ENCODE peak calls at places on chromosome 12, in four cellular contexts. S, Q, K and C are unnamed samples.

GRCh38 chr12:72271741-72272661 is at the start of gene TRHDE:
- DNase-seq in S (no peak), Q (no peak), K (no peak), C (no peak)

GRCh38 chr12:121774968-121775474 is 18.5 kb downstream of the RHOF start:
- DNase-seq in S (no peak), Q (no peak), K (no peak), C (no peak)

GRCh38 chr12:99067171-99067785 is 422.2 kb downstream of the APAF1 start:
- DNase-seq in S (no peak), Q (no peak), K (no peak), C (no peak)

GRCh38 chr12:89968151-89968699 is 259.6 kb upstream of the ATP2B1 start:
- DNase-seq in S (no peak), Q (no peak), K (no peak), C (no peak)

GRCh38 chr12:106865685-106866084 is 90.0 kb upstream of the TMEM263 start:
- DNase-seq in S (no peak), Q (no peak), K (no peak), C (no peak)

GRCh38 chr12:132484891-132485441 is 5.0 kb upstream of the FBRSL1 start:
- DNase-seq in S (no peak), Q (no peak), K (no peak), C (no peak)

GRCh38 chr12:69985656-69986055 is 160.6 kb downstream of the MYRFL start:
- DNase-seq in S (peak), Q (peak), K (no peak), C (peak)

GRCh38 chr12:4164591-4165558 is 108.7 kb upstream of the CCND2 start:
- DNase-seq in S (no peak), Q (peak), K (no peak), C (no peak)

GRCh38 chr12:6295187-6295811 is 15.2 kb upstream of the PLEKHG6 start:
- DNase-seq in S (peak), Q (no peak), K (no peak), C (peak)

GRCh38 chr12:2806700-2807099 is 5.8 kb upstream of the ITFG2 start:
- DNase-seq in S (no peak), Q (no peak), K (no peak), C (no peak)

GRCh38 chr12:31773867-31774266 is 45.0 kb upstream of the AMN1 start:
- DNase-seq in S (no peak), Q (no peak), K (peak), C (no peak)

GRCh38 chr12:93846936-93847516 is 169.9 kb downstream of the CRADD start:
- DNase-seq in S (no peak), Q (no peak), K (no peak), C (no peak)

GRCh38 chr12:49827351-49828099 is 688 bp downstream of the NCKAP5L start:
- DNase-seq in S (peak), Q (no peak), K (no peak), C (no peak)

GRCh38 chr12:77861317-77861716 is 30.6 kb downstream of the NAV3 start:
- DNase-seq in S (no peak), Q (no peak), K (no peak), C (no peak)

GRCh38 chr12:100632445-100632892 is 59.0 kb downstream of the GAS2L3 start:
- DNase-seq in S (no peak), Q (no peak), K (peak), C (no peak)

GRCh38 chr12:27733052-27733656 is 22.5 kb downstream of the MRPS35 start:
- DNase-seq in S (peak), Q (no peak), K (no peak), C (no peak)

GRCh38 chr12:67546718-67547117 is 101.8 kb upstream of the DYRK2 start:
- DNase-seq in S (no peak), Q (no peak), K (no peak), C (no peak)

GRCh38 chr12:76908303-76909017 is 29.6 kb upstream of the CSRP2 start:
- DNase-seq in S (no peak), Q (no peak), K (no peak), C (no peak)

GRCh38 chr12:113328368-113328889 is 6.5 kb downstream of the SLC8B1 start:
- DNase-seq in S (no peak), Q (no peak), K (no peak), C (no peak)

GRCh38 chr12:68222336-68222735 is 3.3 kb downstream of the IL26 start:
- DNase-seq in S (no peak), Q (no peak), K (no peak), C (no peak)

GRCh38 chr12:66883545-66883944 is 204.7 kb upstream of the GRIP1 start:
- DNase-seq in S (no peak), Q (no peak), K (no peak), C (no peak)

GRCh38 chr12:107400686-107401447 is 284.7 kb upstream of the PWP1 start:
- DNase-seq in S (no peak), Q (no peak), K (no peak), C (no peak)

GRCh38 chr12:123010681-123011080 is 30.2 kb downstream of the ARL6IP4 start:
- DNase-seq in S (no peak), Q (no peak), K (no peak), C (no peak)

GRCh38 chr12:24823808-24824515 is 124.9 kb downstream of the BCAT1 start:
- DNase-seq in S (no peak), Q (no peak), K (peak), C (no peak)

GRCh38 chr12:107159384-107159900 is 66.1 kb upstream of the CRY1 start:
- DNase-seq in S (no peak), Q (no peak), K (no peak), C (peak)

GRCh38 chr12:17301544-17301943 is 695.6 kb upstream of the LMO3 start:
- DNase-seq in S (no peak), Q (peak), K (no peak), C (no peak)

GRCh38 chr12:108734200-108734906 is 3.0 kb upstream of the CORO1C start:
- DNase-seq in S (peak), Q (no peak), K (peak), C (peak)

GRCh38 chr12:125744201-125744600 is 679.0 kb downstream of the AACS start:
- DNase-seq in S (no peak), Q (no peak), K (no peak), C (no peak)

GRCh38 chr12:74847169-74847568 is 309.5 kb downstream of the ATXN7L3B start:
- DNase-seq in S (no peak), Q (no peak), K (no peak), C (no peak)

GRCh38 chr12:74849801-74850200 is 312.2 kb downstream of the ATXN7L3B start:
- DNase-seq in S (no peak), Q (no peak), K (no peak), C (no peak)

GRCh38 chr12:74846116-74846515 is 308.5 kb downstream of the ATXN7L3B start:
- DNase-seq in S (no peak), Q (no peak), K (no peak), C (no peak)
- TF ChIP-seq EGR1 in S (no peak), Q (no peak), K (no peak), C (no peak)

GRCh38 chr12:95437565-95437964 is 36.4 kb upstream of the METAP2 start:
- DNase-seq in S (no peak), Q (no peak), K (no peak), C (no peak)

GRCh38 chr12:95439578-95440230 is 34.2 kb upstream of the METAP2 start:
- DNase-seq in S (no peak), Q (no peak), K (no peak), C (no peak)

GRCh38 chr12:95435355-95435754 is 38.6 kb upstream of the METAP2 start:
- DNase-seq in S (no peak), Q (no peak), K (no peak), C (no peak)

GRCh38 chr12:95443458-95443857 is 30.5 kb upstream of the METAP2 start:
- DNase-seq in S (peak), Q (peak), K (no peak), C (no peak)

GRCh38 chr12:95440401-95440800 is 33.6 kb upstream of the METAP2 start:
- DNase-seq in S (peak), Q (no peak), K (no peak), C (no peak)
- TF ChIP-seq EGR1 in S (no peak), Q (no peak), K (no peak), C (no peak)

GRCh38 chr12:114901316-114901715 is 217.3 kb upstream of the TBX3 start:
- DNase-seq in S (no peak), Q (no peak), K (no peak), C (no peak)
- TF ChIP-seq EGR1 in S (no peak), Q (no peak), K (no peak), C (no peak)

DNA sequence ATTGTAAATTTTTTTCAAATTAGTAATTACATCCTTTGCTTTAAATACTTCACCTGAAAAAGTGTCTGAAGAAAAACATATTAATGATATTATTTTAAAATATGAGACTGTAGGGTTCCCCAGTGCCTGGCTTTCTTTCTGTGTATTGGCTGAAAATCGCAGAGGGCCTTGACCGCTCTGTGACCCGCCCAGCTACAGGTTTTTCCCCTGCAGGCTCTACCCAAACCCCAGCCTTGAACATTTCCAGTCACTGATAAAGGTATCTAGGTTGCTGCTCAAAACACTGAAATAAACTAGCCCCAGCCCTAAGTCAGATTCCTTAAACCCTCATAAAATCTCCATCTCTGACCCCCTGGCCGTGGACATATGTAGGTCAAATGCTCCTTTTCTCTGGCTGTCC is 11.9 kb downstream of the KLRG1 start:
- DNase-seq in S (peak), Q (no peak), K (no peak), C (no peak)
- TF ChIP-seq EGR1 in S (no peak), Q (no peak), K (no peak), C (no peak)

GRCh38 chr12:130831876-130832405 is 7.1 kb downstream of the STX2 start:
- DNase-seq in S (peak), Q (no peak), K (no peak), C (no peak)

GRCh38 chr12:130830246-130830551 is 8.9 kb downstream of the STX2 start:
- DNase-seq in S (peak), Q (no peak), K (no peak), C (no peak)

GRCh38 chr12:130835011-130835410 is 4.0 kb downstream of the STX2 start:
- DNase-seq in S (peak), Q (no peak), K (no peak), C (no peak)

GRCh38 chr12:130831246-130831645 is 7.8 kb downstream of the STX2 start:
- DNase-seq in S (no peak), Q (no peak), K (no peak), C (no peak)

GRCh38 chr12:130832561-130833209 is 6.4 kb downstream of the STX2 start:
- DNase-seq in S (peak), Q (no peak), K (no peak), C (no peak)
- TF ChIP-seq EGR1 in S (peak), Q (no peak), K (no peak), C (no peak)

DNA sequence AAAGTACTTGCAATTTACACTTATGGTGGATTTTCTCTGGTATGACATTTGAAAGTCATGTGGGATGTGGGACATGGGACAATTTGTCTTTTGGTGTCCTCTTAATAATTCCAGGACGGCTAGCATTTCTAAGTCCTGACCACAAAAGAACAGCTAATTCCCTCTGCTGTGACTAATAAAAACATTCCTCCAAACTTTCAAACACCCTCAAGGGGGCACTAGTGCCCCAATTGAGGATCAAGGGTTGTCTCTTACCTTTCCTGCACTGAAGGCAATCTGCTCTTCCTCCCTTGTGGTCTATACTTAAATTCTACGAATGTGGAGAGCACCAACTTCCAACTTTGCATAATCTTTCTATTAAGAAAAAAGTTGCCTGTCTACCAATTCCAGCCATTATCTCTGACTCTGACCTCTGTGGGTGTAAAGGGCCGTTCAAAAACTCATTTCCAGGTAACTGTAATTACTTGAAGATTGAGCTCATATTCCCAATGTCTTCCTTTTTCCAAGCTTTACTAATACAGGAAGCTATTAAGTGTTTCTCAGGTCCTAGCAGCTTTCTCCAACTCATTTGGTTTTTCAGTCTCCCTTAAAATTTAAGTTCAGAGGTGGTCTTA is 210.2 kb downstream of the PTPRO start:
- DNase-seq in S (peak), Q (peak), K (peak), C (peak)
- TF ChIP-seq EGR1 in S (no peak), Q (no peak), K (no peak), C (no peak)

GRCh38 chr12:104604995-104605675 is 148.4 kb downstream of the CHST11 start:
- DNase-seq in S (no peak), Q (no peak), K (no peak), C (peak)
- TF ChIP-seq EGR1 in S (no peak), Q (no peak), K (no peak), C (peak)

DNA sequence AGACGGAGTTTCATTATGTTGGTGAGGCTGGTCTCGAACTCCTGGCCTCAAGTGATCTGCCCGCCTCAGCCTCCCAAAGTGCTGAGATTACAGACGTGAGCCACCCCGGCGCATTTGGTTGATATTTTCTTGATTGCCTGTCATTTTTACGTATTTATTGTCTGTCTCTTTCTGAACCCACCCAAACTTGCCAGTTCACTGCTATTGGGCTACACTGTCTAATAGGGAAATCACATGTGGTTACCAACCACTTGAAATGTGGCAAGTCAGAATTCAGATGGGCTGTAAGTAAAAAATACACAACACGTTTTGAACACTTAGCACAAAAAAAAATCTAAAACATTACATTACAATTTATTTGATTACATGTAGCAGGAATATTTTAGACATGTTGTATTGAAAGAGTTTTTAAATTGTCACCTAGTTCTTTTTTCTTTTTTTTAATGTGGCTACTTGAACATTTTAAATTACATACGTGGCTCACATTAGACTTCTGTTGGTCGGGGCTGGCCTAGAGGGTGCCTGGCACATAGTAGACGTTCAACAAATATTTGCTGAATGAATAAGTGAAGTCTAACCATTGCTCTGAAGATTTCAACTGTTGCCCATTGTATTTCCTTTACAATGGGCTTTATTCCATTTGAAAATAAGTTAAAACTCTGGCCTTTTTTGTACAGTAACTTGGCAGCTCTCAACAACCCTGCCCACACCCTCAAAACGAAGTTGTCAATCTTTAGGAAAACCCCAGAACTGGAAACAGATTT is 1.9 kb downstream of the WSB2 start:
- DNase-seq in S (no peak), Q (no peak), K (no peak), C (no peak)
- TF ChIP-seq EGR1 in S (no peak), Q (no peak), K (no peak), C (no peak)

GRCh38 chr12:55074771-55075170 is 51.4 kb upstream of the OR9K2 start:
- DNase-seq in S (no peak), Q (no peak), K (no peak), C (no peak)

GRCh38 chr12:55073043-55074022 is 52.9 kb upstream of the OR9K2 start:
- DNase-seq in S (peak), Q (no peak), K (peak), C (peak)

GRCh38 chr12:55067701-55068100 is 47.9 kb downstream of the NEUROD4 start:
- DNase-seq in S (no peak), Q (no peak), K (no peak), C (no peak)

GRCh38 chr12:55068416-55069010 is 48.7 kb downstream of the NEUROD4 start:
- DNase-seq in S (peak), Q (no peak), K (no peak), C (peak)

DNA sequence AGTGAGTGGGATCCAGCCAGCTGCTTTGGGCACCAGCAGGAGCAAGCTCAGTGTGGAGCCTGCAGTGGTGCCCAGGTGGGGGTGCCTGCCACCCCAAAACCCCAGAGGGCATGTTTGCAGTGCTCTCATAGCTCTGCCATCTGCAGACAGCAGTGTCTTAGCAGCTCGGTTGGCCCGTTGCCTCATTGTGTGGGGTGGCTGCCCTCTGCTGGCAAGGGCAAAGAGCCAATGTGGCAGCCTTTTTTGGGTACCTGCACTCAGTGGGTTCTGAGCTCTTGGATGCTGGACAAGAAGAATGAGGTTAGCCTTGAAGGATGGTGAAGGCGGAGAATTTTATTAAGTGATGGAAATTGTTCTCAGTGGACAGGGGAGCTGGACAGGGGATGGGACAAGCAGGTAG is 52.3 kb downstream of the NEUROD4 start:
- DNase-seq in S (peak), Q (no peak), K (no peak), C (peak)
- TF ChIP-seq EGR1 in S (no peak), Q (no peak), K (no peak), C (no peak)

DNA sequence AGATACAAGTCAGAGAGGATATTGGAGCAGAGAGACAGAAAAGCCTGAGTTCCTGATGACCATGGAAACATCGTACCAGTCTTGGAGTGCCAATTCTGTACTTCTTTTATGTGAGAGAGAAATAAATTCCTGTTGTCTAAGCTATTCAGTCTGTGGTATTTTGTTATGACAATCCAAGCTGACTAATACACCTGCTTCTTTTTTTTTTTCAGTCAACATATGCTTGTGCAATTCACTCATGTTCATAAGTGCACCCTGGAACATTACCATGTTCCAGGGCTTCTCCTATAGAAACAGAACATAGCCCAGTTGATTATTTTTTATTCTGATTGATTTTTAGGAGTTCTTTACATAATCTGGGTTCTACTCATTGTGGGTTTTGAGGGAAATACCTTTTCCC is 1.7 kb upstream of the CHPT1 start:
- DNase-seq in S (no peak), Q (no peak), K (no peak), C (no peak)
- TF ChIP-seq EGR1 in S (no peak), Q (no peak), K (no peak), C (no peak)